ENCODE peak calls at places on chromosomes 7 and 10, in eight cellular contexts. B is fibroblast of lung, M is BJ, T is GM12865, N is uterus, S is neural progenitor cell, G is fibroblast of mammary gland, V is kidney. U is an unnamed sample.

GRCh38 chr10:75910032-75910431 is 478.6 kb downstream of the LRMDA start:
- DNase-seq in B (peak), M (no peak), T (peak), N (no peak), S (no peak), G (peak), V (no peak), U (no peak)

GRCh38 chr10:77111611-77112550 is 525.7 kb downstream of the KCNMA1 start:
- DNase-seq in B (peak), M (peak), T (peak), N (no peak), S (peak), G (peak), V (no peak), U (peak)

GRCh38 chr7:91029688-91030087 is 234.5 kb upstream of the FZD1 start:
- DNase-seq in B (no peak), M (no peak), T (no peak), N (no peak), S (no peak), G (no peak), V (no peak), U (no peak)

GRCh38 chr7:41438919-41439882 is 263.7 kb downstream of the INHBA start:
- DNase-seq in B (peak), M (no peak), T (no peak), N (no peak), S (no peak), G (no peak), V (no peak), U (no peak)

GRCh38 chr10:101559596-101560292 is 28.3 kb downstream of the POLL start:
- DNase-seq in B (no peak), M (no peak), T (no peak), N (no peak), S (no peak), G (no peak), V (peak), U (no peak)

GRCh38 chr7:92200791-92201190 is 21.8 kb upstream of the LRRD1 start:
- DNase-seq in B (no peak), M (no peak), T (no peak), N (no peak), S (no peak), G (no peak), V (no peak), U (no peak)

GRCh38 chr7:128351296-128352123 is 7.8 kb upstream of the RBM28 start:
- DNase-seq in B (no peak), M (no peak), T (no peak), N (no peak), S (no peak), G (no peak), V (no peak), U (no peak)

GRCh38 chr7:114530074-114530611 is 115.5 kb downstream of the FOXP2 start:
- DNase-seq in B (peak), M (peak), T (no peak), N (no peak), S (no peak), G (no peak), V (no peak), U (no peak)

GRCh38 chr10:20885678-20886077 is 11.4 kb downstream of the NEBL start:
- DNase-seq in B (peak), M (no peak), T (no peak), N (no peak), S (no peak), G (peak), V (no peak), U (no peak)

GRCh38 chr7:107690611-107691010 is 30.0 kb downstream of the SLC26A4 start:
- DNase-seq in B (peak), M (no peak), T (no peak), N (no peak), S (peak), G (peak), V (no peak), U (no peak)

GRCh38 chr10:94500063-94500462 is 45.5 kb upstream of the HELLS start:
- DNase-seq in B (no peak), M (no peak), T (no peak), N (no peak), S (peak), G (peak), V (no peak), U (no peak)

GRCh38 chr7:82325416-82325815 is 118.2 kb downstream of the CACNA2D1 start:
- DNase-seq in B (peak), M (no peak), T (no peak), N (no peak), S (no peak), G (no peak), V (no peak), U (no peak)

GRCh38 chr10:3741688-3742461 is 43.1 kb downstream of the KLF6 start:
- DNase-seq in B (peak), M (no peak), T (peak), N (no peak), S (no peak), G (peak), V (no peak), U (no peak)

GRCh38 chr10:32169556-32169955 is 113.3 kb upstream of the KIF5B start:
- DNase-seq in B (no peak), M (no peak), T (no peak), N (no peak), S (no peak), G (no peak), V (no peak), U (no peak)

GRCh38 chr7:139523199-139523941 is at the start of gene CLEC2L:
- DNase-seq in B (no peak), M (no peak), T (no peak), N (no peak), S (peak), G (no peak), V (no peak), U (no peak)

GRCh38 chr10:132477398-132478340 is 59.9 kb upstream of the INPP5A start:
- DNase-seq in B (no peak), M (no peak), T (no peak), N (no peak), S (peak), G (no peak), V (peak), U (no peak)

GRCh38 chr10:132277311-132277741 is 30.4 kb downstream of the STK32C start:
- DNase-seq in B (no peak), M (no peak), T (no peak), N (no peak), S (no peak), G (no peak), V (peak), U (no peak)

GRCh38 chr10:8053446-8054242 is 844 bp upstream of the GATA3 start:
- DNase-seq in B (peak), M (no peak), T (peak), N (peak), S (peak), G (peak), V (peak), U (no peak)

GRCh38 chr10:8054498-8055407 is at the start of gene GATA3:
- DNase-seq in B (peak), M (no peak), T (peak), N (no peak), S (peak), G (no peak), V (peak), U (no peak)

GRCh38 chr10:8052970-8053445 is 1.5 kb upstream of the GATA3 start:
- DNase-seq in B (no peak), M (no peak), T (no peak), N (no peak), S (no peak), G (no peak), V (no peak), U (no peak)

GRCh38 chr10:8055420-8056349 is 1.2 kb downstream of the GATA3 start:
- DNase-seq in B (no peak), M (no peak), T (no peak), N (no peak), S (no peak), G (no peak), V (no peak), U (no peak)

DNA sequence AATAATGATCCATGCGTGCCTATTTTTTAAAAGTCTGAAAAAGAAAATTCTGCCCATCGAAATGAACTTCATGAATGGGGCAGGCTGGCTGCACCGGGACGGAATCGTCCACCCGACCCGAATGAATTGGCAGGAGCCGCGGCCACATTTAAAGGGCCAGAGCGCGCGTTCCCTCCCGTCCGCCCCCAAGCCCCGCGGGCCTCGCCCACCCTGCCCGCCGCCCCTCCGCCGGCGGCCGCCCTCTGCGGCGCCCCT is 318 bp upstream of the GATA3 start:
- DNase-seq in B (peak), M (no peak), T (no peak), N (no peak), S (no peak), G (no peak), V (peak), U (no peak)
- H3K4me3 ChIP-seq in B (peak), M (peak), T (peak), N (peak), S (peak), G (peak), V (peak), U (peak)

GRCh38 chr7:158428131-158428841 is 159.3 kb downstream of the PTPRN2 start:
- DNase-seq in B (no peak), M (no peak), T (no peak), N (no peak), S (no peak), G (no peak), V (no peak), U (no peak)
- TF ChIP-seq CTCF in B (no peak), M (no peak), T (no peak), N (no peak), S (no peak), G (no peak), V (no peak), U (no peak)

GRCh38 chr7:30027915-30028748 is at the start of gene PLEKHA8:
- DNase-seq in B (peak), M (no peak), T (peak), N (peak), S (peak), G (peak), V (peak), U (no peak)

GRCh38 chr7:30027065-30027456 is 559 bp upstream of the FKBP14 start:
- DNase-seq in B (peak), M (no peak), T (peak), N (no peak), S (no peak), G (peak), V (no peak), U (no peak)

GRCh38 chr7:30026229-30027064 is at the start of gene FKBP14:
- DNase-seq in B (peak), M (peak), T (peak), N (peak), S (peak), G (peak), V (peak), U (peak)

GRCh38 chr7:30029696-30030095 is 1.5 kb downstream of the PLEKHA8 start:
- DNase-seq in B (peak), M (no peak), T (peak), N (no peak), S (peak), G (no peak), V (no peak), U (no peak)

GRCh38 chr7:30028749-30029635 is 780 bp downstream of the PLEKHA8 start:
- DNase-seq in B (peak), M (no peak), T (peak), N (no peak), S (peak), G (no peak), V (peak), U (no peak)
- H3K4me3 ChIP-seq in B (peak), M (peak), T (peak), N (peak), S (peak), G (peak), V (peak), U (peak)

DNA sequence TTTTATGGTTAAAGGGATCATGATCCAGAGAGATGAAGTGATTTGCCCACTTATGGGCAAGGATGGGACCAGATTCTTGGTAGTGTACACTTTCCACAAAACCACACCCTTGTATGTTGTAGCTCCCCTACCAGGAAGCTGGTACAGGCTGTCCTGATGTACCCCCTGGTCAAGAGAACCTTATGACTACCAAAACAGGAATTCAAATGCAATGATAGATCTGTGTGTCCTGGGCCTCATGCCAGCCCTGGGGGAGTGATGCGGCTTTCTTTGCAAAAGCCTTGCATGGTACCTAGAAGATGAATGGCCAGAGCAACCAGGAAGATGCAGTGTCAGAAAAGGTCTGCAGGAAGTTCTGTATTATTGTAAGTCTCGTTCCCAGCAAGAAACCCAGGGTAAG is 94.9 kb upstream of the AGK start:
- DNase-seq in B (peak), M (no peak), T (no peak), N (no peak), S (no peak), G (peak), V (no peak), U (no peak)
- TF ChIP-seq CTCF in B (no peak), M (no peak), T (no peak), N (no peak), S (no peak), G (no peak), V (no peak), U (no peak)

DNA sequence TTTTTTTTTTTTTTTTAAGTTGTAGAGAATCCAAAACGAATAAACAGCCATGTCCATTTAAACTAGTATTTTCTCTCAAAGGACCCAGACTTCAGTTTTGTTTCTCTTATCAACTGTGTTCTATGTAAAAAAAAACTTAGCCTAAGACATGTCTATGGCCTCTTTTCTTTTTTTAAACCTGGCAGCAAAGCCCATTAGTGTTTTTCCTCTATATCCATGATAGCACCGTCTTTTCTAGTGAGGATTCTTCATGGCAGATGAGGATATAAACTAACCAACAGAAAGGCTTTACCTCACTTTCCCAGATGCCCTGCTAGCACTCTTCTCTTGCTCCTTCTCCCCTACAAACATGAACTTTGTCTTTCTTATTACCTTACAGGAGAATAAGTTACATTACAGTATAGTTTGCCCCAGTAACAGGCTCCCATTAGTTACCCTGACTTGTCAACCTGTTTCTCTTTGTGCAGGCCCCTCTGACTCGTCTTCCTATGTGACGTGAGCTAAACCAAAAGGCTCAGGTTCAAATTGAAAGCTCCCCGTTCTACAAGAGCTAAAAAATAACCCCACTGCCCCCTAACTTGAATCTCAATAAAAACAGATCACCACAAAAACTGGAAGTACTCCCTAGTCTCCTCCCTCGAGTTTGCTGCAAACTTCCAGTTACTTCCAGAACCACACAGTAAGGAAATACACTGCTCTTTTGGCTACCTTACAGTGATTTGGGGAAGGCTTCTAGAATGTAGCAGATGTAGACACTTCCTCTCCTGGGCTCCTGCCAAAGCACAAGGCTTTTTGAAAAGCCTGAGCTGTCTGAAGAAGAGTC is 20.1 kb downstream of the P4HA1 start:
- DNase-seq in B (peak), M (no peak), T (peak), N (peak), S (no peak), G (peak), V (no peak), U (peak)
- H3K4me3 ChIP-seq in B (no peak), M (no peak), T (no peak), N (peak), S (no peak), G (no peak), V (peak), U (no peak)

GRCh38 chr10:33335800-33336605 is 1.5 kb upstream of the NRP1 start:
- DNase-seq in B (peak), M (no peak), T (no peak), N (peak), S (peak), G (peak), V (peak), U (no peak)

GRCh38 chr10:33335550-33335799 is 1.0 kb upstream of the NRP1 start:
- DNase-seq in B (no peak), M (no peak), T (no peak), N (no peak), S (no peak), G (no peak), V (no peak), U (no peak)

GRCh38 chr10:33334170-33334838 is at the start of gene NRP1:
- DNase-seq in B (peak), M (no peak), T (peak), N (peak), S (peak), G (no peak), V (peak), U (no peak)

GRCh38 chr10:33333260-33334169 is 952 bp downstream of the NRP1 start:
- DNase-seq in B (peak), M (no peak), T (peak), N (no peak), S (no peak), G (peak), V (no peak), U (no peak)

DNA sequence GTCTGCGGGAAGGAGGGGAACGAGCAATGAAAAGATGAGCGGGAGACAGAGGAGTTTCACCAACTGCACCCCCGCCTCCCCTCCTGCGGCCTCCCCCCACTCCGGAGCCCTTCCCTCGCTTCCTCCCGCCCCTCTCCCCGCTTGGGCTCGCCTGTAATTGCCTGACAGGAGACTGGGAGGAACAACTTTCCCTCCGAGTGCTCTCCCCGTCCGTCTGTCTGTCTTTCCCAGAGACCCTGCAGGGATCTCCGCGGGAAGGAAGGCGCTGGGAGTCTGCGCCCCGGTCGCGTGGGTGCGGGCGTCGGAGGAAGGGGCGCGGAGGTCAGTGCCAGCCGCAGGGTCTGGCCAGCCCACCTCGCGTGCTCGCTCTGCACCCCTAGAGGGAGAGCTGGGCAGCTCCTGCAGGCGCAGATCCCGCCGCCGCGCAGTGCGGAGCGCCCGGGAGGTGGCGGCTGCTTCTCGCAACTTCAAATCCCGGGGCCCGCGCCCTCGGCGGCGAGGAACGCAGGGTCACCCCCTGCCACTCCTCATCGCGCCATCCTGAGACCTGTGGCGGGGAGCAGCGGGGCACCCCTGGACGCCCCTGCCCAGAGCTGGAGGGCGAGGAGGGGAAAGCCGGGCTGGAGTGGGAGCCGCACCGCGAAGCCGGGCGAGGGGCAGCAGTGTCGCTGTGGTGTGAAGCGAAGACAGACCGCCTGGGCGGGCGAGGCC is 527 bp upstream of the NRP1 start:
- DNase-seq in B (peak), M (peak), T (peak), N (peak), S (peak), G (peak), V (peak), U (no peak)
- TF ChIP-seq CTCF in B (peak), M (peak), T (no peak), N (peak), S (peak), G (peak), V (peak), U (peak)

GRCh38 chr10:69319911-69320316 is 41.6 kb downstream of the HK1 start:
- DNase-seq in B (no peak), M (no peak), T (peak), N (no peak), S (no peak), G (no peak), V (no peak), U (no peak)

GRCh38 chr10:69318997-69319727 is 40.9 kb downstream of the HK1 start:
- DNase-seq in B (peak), M (no peak), T (peak), N (peak), S (peak), G (peak), V (peak), U (no peak)

GRCh38 chr10:69320521-69320920 is 42.2 kb downstream of the HK1 start:
- DNase-seq in B (no peak), M (no peak), T (no peak), N (no peak), S (no peak), G (no peak), V (no peak), U (no peak)

GRCh38 chr10:69321865-69322264 is 43.6 kb downstream of the HK1 start:
- DNase-seq in B (peak), M (no peak), T (no peak), N (no peak), S (no peak), G (no peak), V (no peak), U (no peak)

DNA sequence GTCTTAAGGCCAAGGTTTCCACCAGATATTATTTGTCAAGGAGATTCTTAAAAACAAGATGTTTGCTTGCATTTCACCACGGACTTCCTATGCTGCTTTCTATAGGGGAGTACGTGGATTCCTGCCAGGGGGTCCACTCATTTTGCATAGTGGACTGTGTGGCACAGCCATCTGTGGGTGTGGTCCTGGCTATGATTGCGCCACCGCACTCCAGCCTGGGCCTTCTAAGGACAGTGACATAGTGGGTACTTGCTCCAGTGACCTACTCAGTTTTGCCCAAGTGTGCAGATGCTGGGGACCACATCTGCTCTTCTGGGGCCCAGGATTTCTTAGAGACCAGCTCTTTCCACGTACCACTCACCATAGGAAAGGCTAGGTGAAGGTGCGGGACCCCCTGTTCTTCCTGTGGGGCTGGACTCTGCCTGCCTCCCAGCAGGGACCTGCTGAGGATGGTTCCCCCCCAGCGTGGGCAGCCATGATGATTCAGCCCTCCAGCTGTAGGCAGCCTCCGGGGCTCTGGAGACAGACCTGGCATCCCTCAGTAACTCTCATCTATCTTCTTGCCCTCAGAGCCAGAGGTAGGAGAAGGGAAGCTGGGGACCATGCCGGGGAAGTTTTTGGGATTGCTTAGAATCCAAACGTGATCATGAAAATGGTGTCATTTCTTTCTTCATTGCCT is 42.9 kb downstream of the HK1 start:
- DNase-seq in B (no peak), M (no peak), T (no peak), N (no peak), S (no peak), G (no peak), V (no peak), U (no peak)
- H3K4me3 ChIP-seq in B (no peak), M (no peak), T (no peak), N (no peak), S (no peak), G (no peak), V (no peak), U (no peak)